ENCODE peak calls at places on chromosomes 12 and 14, in four cellular contexts. One of them, this sample, is unnamed.

GRCh38 chr12:132923356-132923909 is 32.7 kb downstream of the ZNF605 start:
- DNase-seq in kidney tubule cell: no peak
- DNase-seq in stimulated activated CD8-positive, alpha-beta memory T cell treated with anti-CD3 and anti-CD28 coated beads, Interleukin-12 subunit alpha, Interleukin-12 subunit beta, amount 100 ng/mL, for 1 hour: no peak
- DNase-seq in amniotic stem cell: no peak
- DNase-seq in this sample: no peak

GRCh38 chr12:11795910-11796459 is 146.5 kb downstream of the ETV6 start:
- DNase-seq in kidney tubule cell: peak
- DNase-seq in amniotic stem cell: no peak
- DNase-seq in stimulated activated CD8-positive, alpha-beta memory T cell treated with anti-CD3 and anti-CD28 coated beads, Interleukin-12 subunit alpha, Interleukin-12 subunit beta, amount 100 ng/mL, for 1 hour: no peak
- DNase-seq in this sample: no peak

GRCh38 chr12:2959194-2959507 is at the start of gene TEAD4:
- DNase-seq in kidney tubule cell: peak
- DNase-seq in stimulated activated CD8-positive, alpha-beta memory T cell treated with anti-CD3 and anti-CD28 coated beads, Interleukin-12 subunit alpha, Interleukin-12 subunit beta, amount 100 ng/mL, for 1 hour: no peak
- DNase-seq in amniotic stem cell: peak
- DNase-seq in this sample: no peak

GRCh38 chr12:71193041-71193440 is 35.2 kb upstream of the TSPAN8 start:
- DNase-seq in kidney tubule cell: no peak
- DNase-seq in amniotic stem cell: no peak
- DNase-seq in stimulated activated CD8-positive, alpha-beta memory T cell treated with anti-CD3 and anti-CD28 coated beads, Interleukin-12 subunit alpha, Interleukin-12 subunit beta, amount 100 ng/mL, for 1 hour: no peak
- DNase-seq in this sample: no peak

GRCh38 chr12:42361909-42362706 is 36.1 kb downstream of the PPHLN1 start:
- DNase-seq in stimulated activated CD8-positive, alpha-beta memory T cell treated with anti-CD3 and anti-CD28 coated beads, Interleukin-12 subunit alpha, Interleukin-12 subunit beta, amount 100 ng/mL, for 1 hour: no peak
- DNase-seq in kidney tubule cell: no peak
- DNase-seq in amniotic stem cell: no peak
- DNase-seq in this sample: no peak

GRCh38 chr14:68404652-68405183 is 388.1 kb downstream of the ZFP36L1 start:
- DNase-seq in amniotic stem cell: no peak
- DNase-seq in stimulated activated CD8-positive, alpha-beta memory T cell treated with anti-CD3 and anti-CD28 coated beads, Interleukin-12 subunit alpha, Interleukin-12 subunit beta, amount 100 ng/mL, for 1 hour: no peak
- DNase-seq in kidney tubule cell: no peak
- DNase-seq in this sample: no peak

GRCh38 chr12:69645031-69645430 is 34.3 kb upstream of the LRRC10 start:
- DNase-seq in stimulated activated CD8-positive, alpha-beta memory T cell treated with anti-CD3 and anti-CD28 coated beads, Interleukin-12 subunit alpha, Interleukin-12 subunit beta, amount 100 ng/mL, for 1 hour: no peak
- DNase-seq in kidney tubule cell: no peak
- DNase-seq in amniotic stem cell: no peak
- DNase-seq in this sample: no peak

GRCh38 chr12:106863185-106863584 is 88.7 kb downstream of the RIC8B start:
- DNase-seq in kidney tubule cell: no peak
- DNase-seq in stimulated activated CD8-positive, alpha-beta memory T cell treated with anti-CD3 and anti-CD28 coated beads, Interleukin-12 subunit alpha, Interleukin-12 subunit beta, amount 100 ng/mL, for 1 hour: no peak
- DNase-seq in amniotic stem cell: no peak
- DNase-seq in this sample: no peak

GRCh38 chr14:100532916-100533630 is 54.1 kb downstream of the BEGAIN start:
- DNase-seq in stimulated activated CD8-positive, alpha-beta memory T cell treated with anti-CD3 and anti-CD28 coated beads, Interleukin-12 subunit alpha, Interleukin-12 subunit beta, amount 100 ng/mL, for 1 hour: no peak
- DNase-seq in kidney tubule cell: no peak
- DNase-seq in amniotic stem cell: no peak
- DNase-seq in this sample: no peak

GRCh38 chr12:27336254-27336653 is 3.6 kb downstream of the BMAL2 start:
- DNase-seq in amniotic stem cell: no peak
- DNase-seq in stimulated activated CD8-positive, alpha-beta memory T cell treated with anti-CD3 and anti-CD28 coated beads, Interleukin-12 subunit alpha, Interleukin-12 subunit beta, amount 100 ng/mL, for 1 hour: no peak
- DNase-seq in kidney tubule cell: peak
- DNase-seq in this sample: no peak

GRCh38 chr12:62692884-62693283 is 226.3 kb downstream of the MON2 start:
- DNase-seq in stimulated activated CD8-positive, alpha-beta memory T cell treated with anti-CD3 and anti-CD28 coated beads, Interleukin-12 subunit alpha, Interleukin-12 subunit beta, amount 100 ng/mL, for 1 hour: no peak
- DNase-seq in kidney tubule cell: peak
- DNase-seq in amniotic stem cell: no peak
- DNase-seq in this sample: no peak

GRCh38 chr12:132189378-132190011 is 45.2 kb downstream of the NOC4L start:
- DNase-seq in amniotic stem cell: peak
- DNase-seq in kidney tubule cell: peak
- DNase-seq in stimulated activated CD8-positive, alpha-beta memory T cell treated with anti-CD3 and anti-CD28 coated beads, Interleukin-12 subunit alpha, Interleukin-12 subunit beta, amount 100 ng/mL, for 1 hour: peak
- DNase-seq in this sample: peak

GRCh38 chr14:95323917-95324316 is 4.2 kb upstream of the CLMN start:
- DNase-seq in amniotic stem cell: no peak
- DNase-seq in stimulated activated CD8-positive, alpha-beta memory T cell treated with anti-CD3 and anti-CD28 coated beads, Interleukin-12 subunit alpha, Interleukin-12 subunit beta, amount 100 ng/mL, for 1 hour: no peak
- DNase-seq in kidney tubule cell: no peak
- DNase-seq in this sample: no peak

GRCh38 chr14:80636071-80636470 is 305.5 kb downstream of the CEP128 start:
- DNase-seq in amniotic stem cell: no peak
- DNase-seq in kidney tubule cell: peak
- DNase-seq in stimulated activated CD8-positive, alpha-beta memory T cell treated with anti-CD3 and anti-CD28 coated beads, Interleukin-12 subunit alpha, Interleukin-12 subunit beta, amount 100 ng/mL, for 1 hour: no peak
- DNase-seq in this sample: no peak

GRCh38 chr12:49233842-49234526 is 30.9 kb upstream of the TUBA1C start:
- DNase-seq in stimulated activated CD8-positive, alpha-beta memory T cell treated with anti-CD3 and anti-CD28 coated beads, Interleukin-12 subunit alpha, Interleukin-12 subunit beta, amount 100 ng/mL, for 1 hour: no peak
- DNase-seq in amniotic stem cell: no peak
- DNase-seq in kidney tubule cell: no peak
- DNase-seq in this sample: peak

GRCh38 chr12:15646586-15646985 is 142.6 kb downstream of the EPS8 start:
- DNase-seq in amniotic stem cell: no peak
- DNase-seq in kidney tubule cell: no peak
- DNase-seq in stimulated activated CD8-positive, alpha-beta memory T cell treated with anti-CD3 and anti-CD28 coated beads, Interleukin-12 subunit alpha, Interleukin-12 subunit beta, amount 100 ng/mL, for 1 hour: no peak
- DNase-seq in this sample: no peak

GRCh38 chr12:69516950-69517349 is 46.8 kb downstream of the FRS2 start:
- DNase-seq in amniotic stem cell: no peak
- DNase-seq in stimulated activated CD8-positive, alpha-beta memory T cell treated with anti-CD3 and anti-CD28 coated beads, Interleukin-12 subunit alpha, Interleukin-12 subunit beta, amount 100 ng/mL, for 1 hour: no peak
- DNase-seq in kidney tubule cell: no peak
- DNase-seq in this sample: no peak

GRCh38 chr12:114851981-114852380 is 168.0 kb upstream of the TBX3 start:
- DNase-seq in amniotic stem cell: no peak
- DNase-seq in stimulated activated CD8-positive, alpha-beta memory T cell treated with anti-CD3 and anti-CD28 coated beads, Interleukin-12 subunit alpha, Interleukin-12 subunit beta, amount 100 ng/mL, for 1 hour: no peak
- DNase-seq in kidney tubule cell: no peak
- DNase-seq in this sample: no peak

GRCh38 chr12:71642264-71642663 is 21.4 kb downstream of the ZFC3H1 start:
- DNase-seq in stimulated activated CD8-positive, alpha-beta memory T cell treated with anti-CD3 and anti-CD28 coated beads, Interleukin-12 subunit alpha, Interleukin-12 subunit beta, amount 100 ng/mL, for 1 hour: no peak
- DNase-seq in kidney tubule cell: no peak
- DNase-seq in amniotic stem cell: no peak
- DNase-seq in this sample: no peak

GRCh38 chr12:118958520-118958919 is 22.8 kb upstream of the SRRM4 start:
- DNase-seq in amniotic stem cell: no peak
- DNase-seq in stimulated activated CD8-positive, alpha-beta memory T cell treated with anti-CD3 and anti-CD28 coated beads, Interleukin-12 subunit alpha, Interleukin-12 subunit beta, amount 100 ng/mL, for 1 hour: no peak
- DNase-seq in kidney tubule cell: no peak
- DNase-seq in this sample: no peak

GRCh38 chr12:4119157-4119761 is 154.3 kb upstream of the CCND2 start:
- DNase-seq in amniotic stem cell: no peak
- DNase-seq in kidney tubule cell: no peak
- DNase-seq in stimulated activated CD8-positive, alpha-beta memory T cell treated with anti-CD3 and anti-CD28 coated beads, Interleukin-12 subunit alpha, Interleukin-12 subunit beta, amount 100 ng/mL, for 1 hour: no peak
- DNase-seq in this sample: no peak

GRCh38 chr14:94129758-94130414 is 482 bp upstream of the IFI27L2 start:
- DNase-seq in stimulated activated CD8-positive, alpha-beta memory T cell treated with anti-CD3 and anti-CD28 coated beads, Interleukin-12 subunit alpha, Interleukin-12 subunit beta, amount 100 ng/mL, for 1 hour: no peak
- DNase-seq in amniotic stem cell: no peak
- DNase-seq in kidney tubule cell: peak
- DNase-seq in this sample: no peak

GRCh38 chr12:11568762-11569478 is 80.6 kb upstream of the ETV6 start:
- DNase-seq in stimulated activated CD8-positive, alpha-beta memory T cell treated with anti-CD3 and anti-CD28 coated beads, Interleukin-12 subunit alpha, Interleukin-12 subunit beta, amount 100 ng/mL, for 1 hour: no peak
- DNase-seq in amniotic stem cell: no peak
- DNase-seq in kidney tubule cell: no peak
- DNase-seq in this sample: no peak

GRCh38 chr12:110689601-110690430 is 901 bp upstream of the HVCN1 start:
- DNase-seq in amniotic stem cell: no peak
- DNase-seq in stimulated activated CD8-positive, alpha-beta memory T cell treated with anti-CD3 and anti-CD28 coated beads, Interleukin-12 subunit alpha, Interleukin-12 subunit beta, amount 100 ng/mL, for 1 hour: peak
- DNase-seq in kidney tubule cell: no peak
- DNase-seq in this sample: no peak

GRCh38 chr12:95622879-95623278 is 71.6 kb upstream of the USP44 start:
- DNase-seq in stimulated activated CD8-positive, alpha-beta memory T cell treated with anti-CD3 and anti-CD28 coated beads, Interleukin-12 subunit alpha, Interleukin-12 subunit beta, amount 100 ng/mL, for 1 hour: no peak
- DNase-seq in amniotic stem cell: no peak
- DNase-seq in kidney tubule cell: peak
- DNase-seq in this sample: no peak

GRCh38 chr12:77493311-77493710 is 337.4 kb upstream of the NAV3 start:
- DNase-seq in amniotic stem cell: no peak
- DNase-seq in kidney tubule cell: no peak
- DNase-seq in stimulated activated CD8-positive, alpha-beta memory T cell treated with anti-CD3 and anti-CD28 coated beads, Interleukin-12 subunit alpha, Interleukin-12 subunit beta, amount 100 ng/mL, for 1 hour: no peak
- DNase-seq in this sample: no peak

GRCh38 chr12:112149596-112149995 is 24.2 kb downstream of the TRAFD1 start:
- DNase-seq in stimulated activated CD8-positive, alpha-beta memory T cell treated with anti-CD3 and anti-CD28 coated beads, Interleukin-12 subunit alpha, Interleukin-12 subunit beta, amount 100 ng/mL, for 1 hour: no peak
- DNase-seq in kidney tubule cell: peak
- DNase-seq in amniotic stem cell: no peak
- DNase-seq in this sample: no peak

GRCh38 chr14:87944987-87945604 is 47.9 kb downstream of the GALC start:
- DNase-seq in stimulated activated CD8-positive, alpha-beta memory T cell treated with anti-CD3 and anti-CD28 coated beads, Interleukin-12 subunit alpha, Interleukin-12 subunit beta, amount 100 ng/mL, for 1 hour: no peak
- DNase-seq in kidney tubule cell: peak
- DNase-seq in amniotic stem cell: no peak
- DNase-seq in this sample: peak

GRCh38 chr12:76470028-76470939 is 89.3 kb downstream of the OSBPL8 start:
- DNase-seq in kidney tubule cell: peak
- DNase-seq in amniotic stem cell: peak
- DNase-seq in stimulated activated CD8-positive, alpha-beta memory T cell treated with anti-CD3 and anti-CD28 coated beads, Interleukin-12 subunit alpha, Interleukin-12 subunit beta, amount 100 ng/mL, for 1 hour: no peak
- DNase-seq in this sample: no peak